ENCODE peak calls at places on chromosome 6, in four cellular contexts. K is cardiac fibroblast; M is retina; C is activated effector memory CD4-positive, alpha-beta T cell treated with anti-CD3 and anti-CD28 coated beads, Interleukin-2, amount 50 U/mL, for 16 hours. N is an unnamed sample.

GRCh38 chr6:111699123-111699522 is 93.4 kb upstream of the TRAF3IP2 start:
- DNase-seq in K (no peak), M (no peak), C (no peak), N (no peak)

GRCh38 chr6:116971959-116972358 is 94.9 kb downstream of the RFX6 start:
- DNase-seq in K (peak), M (peak), C (no peak), N (peak)

GRCh38 chr6:12422848-12423247 is 132.7 kb downstream of the EDN1 start:
- DNase-seq in K (peak), M (no peak), C (no peak), N (peak)

GRCh38 chr6:127173541-127173940 is 55.1 kb downstream of the RSPO3 start:
- DNase-seq in K (no peak), M (no peak), C (no peak), N (peak)

GRCh38 chr6:35093118-35093445 is 48.1 kb downstream of the TCP11 start:
- DNase-seq in K (no peak), M (no peak), C (no peak), N (peak)

GRCh38 chr6:155795173-155795796 is 339.6 kb upstream of the NOX3 start:
- DNase-seq in K (peak), M (no peak), C (no peak), N (no peak)

GRCh38 chr6:108781419-108782110 is 66.7 kb upstream of the ARMC2 start:
- DNase-seq in K (no peak), M (peak), C (no peak), N (no peak)

GRCh38 chr6:106442351-106442750 is 81.8 kb downstream of the CRYBG1 start:
- DNase-seq in K (no peak), M (no peak), C (no peak), N (no peak)

GRCh38 chr6:134740473-134741192 is 209.3 kb downstream of the ALDH8A1 start:
- DNase-seq in K (peak), M (no peak), C (no peak), N (peak)

GRCh38 chr6:7615611-7616383 is 25.8 kb downstream of the SNRNP48 start:
- DNase-seq in K (peak), M (peak), C (no peak), N (peak)

GRCh38 chr6:169020821-169021220 is 232.8 kb downstream of the THBS2 start:
- DNase-seq in K (no peak), M (no peak), C (no peak), N (no peak)

GRCh38 chr6:7106752-7107577 is 796 bp upstream of the RREB1 start:
- DNase-seq in K (no peak), M (peak), C (peak), N (no peak)

GRCh38 chr6:122730775-122731386 is 48.6 kb upstream of the FABP7 start:
- DNase-seq in K (peak), M (peak), C (no peak), N (peak)

GRCh38 chr6:45327956-45328522 is at the start of gene RUNX2:
- DNase-seq in K (peak), M (peak), C (no peak), N (peak)

GRCh38 chr6:46688117-46688965 is 656 bp downstream of the TDRD6 start:
- DNase-seq in K (no peak), M (no peak), C (no peak), N (no peak)

GRCh38 chr6:90025418-90026089 is 131.3 kb downstream of the GJA10 start:
- DNase-seq in K (peak), M (no peak), C (peak), N (peak)

GRCh38 chr6:86355271-86355670 is 582.1 kb upstream of the HTR1E start:
- DNase-seq in K (no peak), M (no peak), C (no peak), N (no peak)

GRCh38 chr6:3410385-3411360 is 46.2 kb downstream of the SLC22A23 start:
- DNase-seq in K (peak), M (peak), C (peak), N (peak)

GRCh38 chr6:116955773-116956172 is 78.7 kb downstream of the RFX6 start:
- DNase-seq in K (no peak), M (no peak), C (no peak), N (no peak)

GRCh38 chr6:1144842-1145755 is 166.8 kb upstream of the FOXQ1 start:
- DNase-seq in K (no peak), M (no peak), C (no peak), N (peak)

GRCh38 chr6:47309326-47310130 is at the start of gene TNFRSF21:
- DNase-seq in K (peak), M (peak), C (peak), N (peak)

GRCh38 chr6:136711644-136712043 is 80.6 kb downstream of the MAP3K5 start:
- DNase-seq in K (no peak), M (no peak), C (no peak), N (no peak)

GRCh38 chr6:29829766-29830165 is 2.1 kb downstream of the HLA-G start:
- DNase-seq in K (no peak), M (no peak), C (no peak), N (no peak)

GRCh38 chr6:160284575-160284974 is 26.0 kb upstream of the SLC22A2 start:
- DNase-seq in K (no peak), M (no peak), C (no peak), N (no peak)

GRCh38 chr6:156601821-156602301 is 175.3 kb upstream of the ARID1B start:
- DNase-seq in K (no peak), M (no peak), C (no peak), N (no peak)

GRCh38 chr6:52522655-52523054 is 54.2 kb downstream of the TRAM2 start:
- DNase-seq in K (peak), M (no peak), C (no peak), N (no peak)

GRCh38 chr6:63636516-63636968 is 940 bp downstream of the PHF3 start:
- DNase-seq in K (peak), M (peak), C (peak), N (peak)

GRCh38 chr6:10460096-10460495 is 45.2 kb upstream of the TFAP2A start:
- DNase-seq in K (no peak), M (no peak), C (no peak), N (no peak)

GRCh38 chr6:15621203-15622044 is 41.4 kb downstream of the DTNBP1 start:
- DNase-seq in K (peak), M (peak), C (no peak), N (no peak)

GRCh38 chr6:162442675-162443074 is 284.9 kb downstream of the PRKN start:
- DNase-seq in K (peak), M (peak), C (no peak), N (no peak)

GRCh38 chr6:117137711-117138110 is 127.6 kb upstream of the VGLL2 start:
- DNase-seq in K (no peak), M (no peak), C (no peak), N (no peak)

GRCh38 chr6:158863646-158864045 is 44.5 kb upstream of the EZR start:
- DNase-seq in K (no peak), M (no peak), C (no peak), N (no peak)

GRCh38 chr6:158290659-158291058 is 21.6 kb upstream of the TULP4 start:
- DNase-seq in K (no peak), M (no peak), C (peak), N (no peak)

GRCh38 chr6:88263591-88263990 is 97.4 kb upstream of the CNR1 start:
- DNase-seq in K (peak), M (peak), C (no peak), N (no peak)

GRCh38 chr6:82989891-82990290 is 75.8 kb downstream of the UBE3D start:
- DNase-seq in K (peak), M (no peak), C (no peak), N (peak)

GRCh38 chr6:75128881-75129570 is 76.8 kb downstream of the COL12A1 start:
- DNase-seq in K (peak), M (no peak), C (no peak), N (peak)